ENCODE peak calls at places on chromosomes 13 and 19, in seven cellular contexts. L, X, O, M, H, B and N are unnamed samples.

GRCh38 chr19:54415901-54416621 is 797 bp downstream of the TTYH1 start:
- DNase-seq in L (no peak), X (no peak), O (no peak), M (no peak), H (no peak), B (no peak), N (no peak)

GRCh38 chr19:5621945-5622464 is 571 bp downstream of the SAFB2 start:
- DNase-seq in L (no peak), X (no peak), O (peak; percentile 8), M (no peak), H (no peak), B (no peak), N (no peak)

GRCh38 chr19:12946092-12946845 is 607 bp downstream of the RAD23A start:
- DNase-seq in L (peak; percentile 73), X (peak; percentile 80), O (peak; percentile 96), M (peak; percentile 68), H (peak; percentile 72), B (peak; percentile 88), N (peak; percentile 87)

GRCh38 chr13:27186295-27186694 is 14.7 kb upstream of the USP12 start:
- DNase-seq in L (no peak), X (no peak), O (no peak), M (no peak), H (no peak), B (no peak), N (no peak)

GRCh38 chr13:102310691-102311432 is 91.0 kb downstream of the FGF14 start:
- DNase-seq in L (no peak), X (no peak), O (peak; percentile 16), M (no peak), H (no peak), B (no peak), N (no peak)

GRCh38 chr13:76921516-76921915 is 26.8 kb upstream of the ACOD1 start:
- DNase-seq in L (no peak), X (no peak), O (no peak), M (no peak), H (no peak), B (no peak), N (no peak)

GRCh38 chr13:26872444-26873173 is 112.0 kb upstream of the GPR12 start:
- DNase-seq in L (peak; percentile 59), X (peak; percentile 31), O (peak; percentile 70), M (peak; percentile 43), H (peak; percentile 49), B (peak; percentile 9), N (peak; percentile 81)

GRCh38 chr19:12769689-12770088 is 5.7 kb downstream of the HOOK2 start:
- DNase-seq in L (no peak), X (no peak), O (peak; percentile 84), M (peak; percentile 73), H (no peak), B (no peak), N (peak; percentile 93)

GRCh38 chr19:36528921-36529518 is 949 bp upstream of the ZNF260 start:
- DNase-seq in L (no peak), X (no peak), O (peak; percentile 57), M (no peak), H (no peak), B (no peak), N (peak; percentile 30)

GRCh38 chr13:114034481-114034891 is 60.6 kb upstream of the C13orf46 start:
- DNase-seq in L (no peak), X (peak; percentile 80), O (no peak), M (no peak), H (no peak), B (no peak), N (no peak)

GRCh38 chr19:18612051-18612771 is 459 bp upstream of the TMEM59L start:
- DNase-seq in L (no peak), X (no peak), O (no peak), M (no peak), H (no peak), B (no peak), N (no peak)

GRCh38 chr13:82947121-82948077 is 934.9 kb downstream of the SLITRK1 start:
- DNase-seq in L (no peak), X (peak; percentile 2), O (no peak), M (no peak), H (no peak), B (peak; percentile 71), N (no peak)

GRCh38 chr13:44334751-44335150 is 38.9 kb upstream of the SERP2 start:
- DNase-seq in L (no peak), X (no peak), O (peak; percentile 77), M (no peak), H (no peak), B (no peak), N (no peak)

GRCh38 chr13:43767351-43767901 is 19.3 kb downstream of the ENOX1 start:
- DNase-seq in L (no peak), X (no peak), O (no peak), M (no peak), H (no peak), B (peak; percentile 10), N (no peak)

GRCh38 chr19:913080-913748 is at the start of gene R3HDM4:
- DNase-seq in L (no peak), X (peak; percentile 37), O (no peak), M (no peak), H (no peak), B (peak; percentile 68), N (peak; percentile 62)

GRCh38 chr13:27101289-27101688 is 70.3 kb downstream of the USP12 start:
- DNase-seq in L (no peak), X (no peak), O (no peak), M (no peak), H (no peak), B (no peak), N (no peak)

GRCh38 chr13:20728579-20729300 is 25.2 kb downstream of the IL17D start:
- DNase-seq in L (no peak), X (no peak), O (no peak), M (no peak), H (no peak), B (no peak), N (no peak)

GRCh38 chr19:45368127-45368526 is 2.2 kb downstream of the ERCC2 start:
- DNase-seq in L (no peak), X (no peak), O (no peak), M (no peak), H (no peak), B (no peak), N (no peak)

GRCh38 chr19:45363861-45364459 is 6.4 kb downstream of the ERCC2 start:
- DNase-seq in L (no peak), X (no peak), O (no peak), M (no peak), H (no peak), B (no peak), N (no peak)

GRCh38 chr19:45361608-45362007 is 8.8 kb downstream of the ERCC2 start:
- DNase-seq in L (no peak), X (no peak), O (no peak), M (no peak), H (no peak), B (no peak), N (no peak)

GRCh38 chr19:45362291-45362690 is 8.1 kb downstream of the ERCC2 start:
- DNase-seq in L (no peak), X (no peak), O (no peak), M (no peak), H (no peak), B (no peak), N (no peak)

GRCh38 chr19:45364696-45365095 is 5.7 kb downstream of the ERCC2 start:
- DNase-seq in L (no peak), X (no peak), O (no peak), M (no peak), H (no peak), B (no peak), N (no peak)
- H3K18ac ChIP-seq in L (no peak overlapping the region), X (no peak overlapping the region), O (no peak overlapping the region), M (no peak overlapping the region), H (no peak overlapping the region), B (no peak overlapping the region), N (no peak overlapping the region)

GRCh38 chr19:3365093-3365446 is 1.3 kb upstream of the NFIC start:
- DNase-seq in L (no peak), X (no peak), O (no peak), M (no peak), H (no peak), B (no peak), N (no peak)
- H3K4me1 ChIP-seq in L (peaks cover 16% of the 10 kb centered on the region), X (peaks cover 28% of the 10 kb centered on the region), O (no peaks in the 10 kb centered on the region), M (peaks cover 24% of the 10 kb centered on the region), H (no peaks in the 10 kb centered on the region), B (peaks cover 48% of the 10 kb centered on the region), N (no peaks in the 10 kb centered on the region)

GRCh38 chr13:106348032-106348431 is 187.4 kb downstream of the EFNB2 start:
- DNase-seq in L (peak; percentile 58), X (peak; percentile 48), O (peak; percentile 95), M (no peak), H (peak; percentile 33), B (peak; percentile 55), N (no peak)
- H3K18ac ChIP-seq in L (no peak overlapping the region), X (no peak overlapping the region), O (no peak overlapping the region), M (no peak overlapping the region), H (no peak overlapping the region), B (no peak overlapping the region), N (no peak overlapping the region)

GRCh38 chr13:51005566-51005965 is 96.0 kb downstream of the RNASEH2B start:
- DNase-seq in L (no peak), X (no peak), O (no peak), M (no peak), H (no peak), B (no peak), N (no peak)

GRCh38 chr13:51004918-51005460 is 95.4 kb downstream of the RNASEH2B start:
- DNase-seq in L (no peak), X (no peak), O (no peak), M (no peak), H (no peak), B (no peak), N (peak; percentile 28)

GRCh38 chr13:51006067-51006800 is 96.6 kb downstream of the RNASEH2B start:
- DNase-seq in L (no peak), X (no peak), O (no peak), M (no peak), H (no peak), B (no peak), N (no peak)

GRCh38 chr13:51009597-51009996 is 100.0 kb downstream of the RNASEH2B start:
- DNase-seq in L (no peak), X (no peak), O (no peak), M (no peak), H (no peak), B (no peak), N (no peak)

GRCh38 chr13:51007216-51007615 is 97.6 kb downstream of the RNASEH2B start:
- DNase-seq in L (no peak), X (no peak), O (no peak), M (no peak), H (no peak), B (no peak), N (no peak)
- H3K4me1 ChIP-seq in L (no peaks in the 10 kb centered on the region), X (no peaks in the 10 kb centered on the region), O (peaks cover 5% of the 10 kb centered on the region), M (peaks cover 4% of the 10 kb centered on the region), H (no peaks in the 10 kb centered on the region), B (peaks cover 2% of the 10 kb centered on the region), N (no peaks in the 10 kb centered on the region)

DNA sequence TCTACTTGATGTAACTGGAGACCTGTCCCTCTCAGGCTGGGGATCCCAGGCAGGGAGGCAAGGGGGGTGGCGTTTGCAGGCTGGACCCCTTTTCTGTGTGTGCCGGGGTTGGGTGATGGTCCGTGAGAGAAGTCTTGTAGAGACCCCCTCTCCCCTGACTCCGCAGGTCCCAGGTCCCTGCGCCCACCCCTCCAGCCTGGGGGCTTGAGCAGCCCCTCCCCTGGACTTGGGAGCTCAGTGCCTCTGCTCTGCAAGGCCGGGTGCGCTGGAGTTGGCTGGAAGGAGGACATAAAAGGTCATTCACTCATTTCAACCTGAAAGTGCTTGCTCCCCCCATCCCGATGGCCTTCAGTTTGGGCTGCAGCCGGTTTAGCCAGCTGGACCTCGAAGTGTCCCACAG is 89.5 kb downstream of the SLC7A1 start:
- DNase-seq in L (no peak), X (no peak), O (no peak), M (no peak), H (no peak), B (no peak), N (no peak)
- H3K18ac ChIP-seq in L (no peak overlapping the region), X (no peak overlapping the region), O (no peak overlapping the region), M (no peak overlapping the region), H (no peak overlapping the region), B (no peak overlapping the region), N (no peak overlapping the region)

GRCh38 chr19:37929512-37929911 is 22.5 kb downstream of the SIPA1L3 start:
- DNase-seq in L (no peak), X (no peak), O (no peak), M (no peak), H (no peak), B (no peak), N (peak; percentile 74)
- H3K4me1 ChIP-seq in L (peaks cover 14% of the 10 kb centered on the region), X (peaks cover 11% of the 10 kb centered on the region), O (peaks cover 5% of the 10 kb centered on the region), M (peaks cover 47% of the 10 kb centered on the region), H (peaks cover 16% of the 10 kb centered on the region), B (peaks cover 27% of the 10 kb centered on the region), N (peaks cover 17% of the 10 kb centered on the region)